ENCODE peak calls at places on chromosomes 2 and 18, in five cellular contexts. D is K562, A is HepG2, Y is GM12878, E is H1. P is an unnamed sample.

GRCh38 chr2:238818576-238818975 is 29.3 kb upstream of the TWIST2 start:
- DNase-seq in Y (no peak), A (no peak), E (no peak), D (no peak), P (no peak)

GRCh38 chr2:9847140-9847539 is 3.9 kb downstream of the TAF1B start:
- DNase-seq in A (no peak), D (no peak), E (no peak), Y (no peak), P (no peak)

GRCh38 chr2:28702415-28702859 is 49.2 kb upstream of the PPP1CB start:
- DNase-seq in E (no peak), D (no peak), A (peak), Y (no peak), P (no peak)

GRCh38 chr2:100062315-100062714 is 80.1 kb downstream of the AFF3 start:
- DNase-seq in D (no peak), E (no peak), A (no peak), Y (no peak), P (no peak)

GRCh38 chr2:17878222-17879136 is at the start of gene KCNS3:
- DNase-seq in A (no peak), Y (no peak), E (no peak), D (peak), P (peak)

GRCh38 chr2:216880509-216881184 is 20.8 kb upstream of the TNP1 start:
- DNase-seq in A (no peak), E (no peak), Y (no peak), D (peak), P (no peak)

GRCh38 chr2:7272180-7272579 is 355.0 kb downstream of the RNF144A start:
- DNase-seq in Y (no peak), E (no peak), D (no peak), A (no peak), P (no peak)

GRCh38 chr2:95032868-95033603 is 7.5 kb downstream of the MAL start:
- DNase-seq in A (no peak), Y (no peak), D (no peak), E (no peak), P (peak)

GRCh38 chr2:153072077-153072476 is 353.7 kb downstream of the ARL6IP6 start:
- DNase-seq in D (no peak), Y (no peak), E (no peak), A (no peak), P (peak)

GRCh38 chr2:54423213-54423612 is 32.9 kb upstream of the SPTBN1 start:
- DNase-seq in D (no peak), A (no peak), Y (no peak), E (no peak), P (no peak)
- TF ChIP-seq CREB1 in D (no peak), A (no peak), Y (no peak), E (no peak), P (no peak)

GRCh38 chr2:231190531-231191197 is 7.8 kb upstream of the ARMC9 start:
- DNase-seq in D (no peak), A (no peak), E (no peak), Y (no peak), P (peak)

GRCh38 chr2:231188506-231189170 is 9.8 kb upstream of the ARMC9 start:
- DNase-seq in A (no peak), E (no peak), Y (no peak), D (no peak), P (no peak)

GRCh38 chr2:231189171-231189530 is 9.3 kb upstream of the ARMC9 start:
- DNase-seq in D (no peak), A (no peak), E (no peak), Y (no peak), P (no peak)

GRCh38 chr2:231187736-231188505 is 10.5 kb upstream of the ARMC9 start:
- DNase-seq in Y (no peak), E (no peak), A (peak), D (no peak), P (no peak)

DNA sequence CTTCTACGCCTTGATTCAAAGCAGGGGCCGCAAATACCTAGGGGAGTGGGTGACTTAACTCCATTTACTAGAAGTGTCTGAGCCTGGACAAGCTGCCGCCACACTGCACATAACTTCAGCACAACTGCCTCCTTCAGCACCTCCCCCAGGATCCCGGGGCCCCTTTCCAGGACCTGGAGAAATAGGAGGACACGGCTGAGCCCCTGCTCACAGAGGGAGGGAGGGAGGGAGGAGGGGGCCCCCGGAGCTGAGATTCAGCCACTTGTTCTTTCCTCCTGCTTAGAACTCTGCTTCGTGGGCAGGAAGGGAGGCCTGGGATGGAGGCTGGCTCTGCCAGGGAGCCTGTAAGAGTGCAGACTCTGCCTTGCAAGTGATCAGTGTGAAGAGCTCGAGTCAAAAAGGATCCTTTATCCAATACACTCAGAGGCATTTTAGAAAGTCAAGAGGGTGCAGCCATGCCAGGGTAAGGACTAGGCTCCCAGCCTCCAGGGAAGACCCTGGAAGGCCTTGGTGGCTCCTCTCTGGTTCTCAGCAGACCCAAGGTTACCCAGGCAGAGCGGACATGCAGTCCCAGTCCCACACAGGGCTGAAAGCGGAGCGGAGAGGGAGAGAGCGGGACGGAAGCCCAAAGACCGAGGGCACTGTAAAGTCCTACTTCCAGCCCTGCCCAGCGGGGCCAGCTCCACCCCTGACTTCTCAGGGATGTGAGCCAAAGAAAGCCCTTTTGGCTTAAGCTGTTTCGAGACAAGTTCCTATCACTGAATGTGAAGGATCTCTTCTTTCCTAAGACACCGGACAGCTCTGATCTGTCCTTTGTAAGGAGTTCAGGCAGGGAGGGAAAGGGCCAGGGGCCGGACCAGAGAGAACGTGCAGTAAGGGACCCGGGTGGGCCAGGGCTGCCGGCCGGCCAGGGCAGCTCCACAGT is 8.6 kb upstream of the ARMC9 start:
- DNase-seq in Y (no peak), D (no peak), E (no peak), A (no peak), P (peak)
- H3K27ac ChIP-seq in Y (no peak), D (no peak), E (no peak), A (peak), P (peak)

GRCh38 chr18:63818212-63818611 is 43.0 kb downstream of the SERPINB7 start:
- DNase-seq in E (no peak), A (no peak), Y (no peak), D (no peak), P (no peak)

GRCh38 chr18:63819780-63820179 is 44.6 kb downstream of the SERPINB7 start:
- DNase-seq in A (no peak), D (no peak), Y (no peak), E (no peak), P (no peak)

GRCh38 chr18:63820694-63821093 is 45.5 kb downstream of the SERPINB7 start:
- DNase-seq in Y (no peak), D (no peak), E (no peak), A (no peak), P (peak)

GRCh38 chr18:63817441-63818051 is 42.3 kb downstream of the SERPINB7 start:
- DNase-seq in Y (no peak), E (no peak), D (no peak), A (no peak), P (no peak)
- TF ChIP-seq POLR2AphosphoS5 in Y (no peak), E (no peak), D (no peak), A (no peak), P (no peak)

DNA sequence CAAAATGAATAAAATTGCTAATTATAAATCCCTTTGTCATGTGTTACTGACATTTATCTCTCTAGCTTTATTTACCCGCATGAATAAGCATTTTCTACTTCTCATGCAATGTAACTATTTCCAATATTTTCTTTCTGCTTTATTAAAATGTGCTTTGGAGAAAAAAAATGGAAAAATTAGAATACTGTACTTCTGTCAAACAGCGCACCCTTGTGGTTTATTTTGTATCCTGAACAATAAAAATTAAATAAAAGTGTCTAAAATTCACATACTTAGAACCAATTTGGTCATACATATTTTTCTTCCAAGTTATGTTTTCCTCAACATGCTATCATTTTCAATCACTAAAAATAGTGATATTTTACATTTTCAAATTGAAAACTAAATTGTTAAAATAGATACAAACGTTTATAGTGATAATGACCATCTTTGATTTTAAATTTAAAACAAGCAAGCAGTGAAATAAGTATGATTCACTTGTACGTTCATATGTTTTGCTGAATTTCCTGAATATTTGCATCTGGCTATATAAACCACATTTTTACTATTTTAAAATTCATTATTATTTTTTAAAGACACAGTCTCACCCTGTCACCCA is 95.8 kb upstream of the GRB14 start:
- DNase-seq in Y (no peak), A (peak), E (no peak), D (peak), P (peak)
- TF ChIP-seq CREB1 in Y (no peak), A (no peak), E (no peak), D (no peak), P (no peak)

GRCh38 chr18:78638889-78639596 is 340.6 kb upstream of the SALL3 start:
- DNase-seq in Y (no peak), E (no peak), D (no peak), A (no peak), P (no peak)
- H3K27ac ChIP-seq in Y (no peak), E (no peak), D (no peak), A (no peak), P (no peak)

DNA sequence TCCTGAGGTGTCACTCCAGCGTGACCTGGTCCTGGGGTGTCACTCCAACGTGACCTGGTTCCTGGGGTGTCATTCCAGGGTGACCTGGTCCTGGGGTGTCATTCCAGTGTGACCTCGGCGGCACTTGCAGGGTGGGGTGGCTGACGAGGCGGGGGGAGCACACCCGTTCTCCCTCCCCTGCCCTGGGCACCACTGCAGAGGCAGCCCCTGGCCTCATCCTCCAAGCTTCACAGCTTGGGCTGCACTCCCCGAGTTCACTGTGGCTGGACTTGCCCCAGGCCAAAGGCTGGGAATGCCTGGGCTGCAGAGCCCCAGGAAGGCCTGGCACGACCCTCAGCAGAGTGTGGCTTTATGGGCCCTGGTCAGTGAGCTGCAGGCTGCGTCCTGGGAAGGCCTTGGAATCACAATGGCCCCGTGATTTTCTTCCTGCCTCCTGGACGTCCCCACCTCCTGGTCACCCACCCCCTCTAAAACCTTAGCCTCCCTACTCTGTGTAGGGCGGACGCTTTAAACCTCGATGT is 88.3 kb downstream of the NFATC1 start:
- DNase-seq in D (no peak), A (no peak), E (no peak), Y (no peak), P (no peak)
- TF ChIP-seq POLR2AphosphoS5 in D (no peak), A (no peak), E (no peak), Y (no peak), P (no peak)

DNA sequence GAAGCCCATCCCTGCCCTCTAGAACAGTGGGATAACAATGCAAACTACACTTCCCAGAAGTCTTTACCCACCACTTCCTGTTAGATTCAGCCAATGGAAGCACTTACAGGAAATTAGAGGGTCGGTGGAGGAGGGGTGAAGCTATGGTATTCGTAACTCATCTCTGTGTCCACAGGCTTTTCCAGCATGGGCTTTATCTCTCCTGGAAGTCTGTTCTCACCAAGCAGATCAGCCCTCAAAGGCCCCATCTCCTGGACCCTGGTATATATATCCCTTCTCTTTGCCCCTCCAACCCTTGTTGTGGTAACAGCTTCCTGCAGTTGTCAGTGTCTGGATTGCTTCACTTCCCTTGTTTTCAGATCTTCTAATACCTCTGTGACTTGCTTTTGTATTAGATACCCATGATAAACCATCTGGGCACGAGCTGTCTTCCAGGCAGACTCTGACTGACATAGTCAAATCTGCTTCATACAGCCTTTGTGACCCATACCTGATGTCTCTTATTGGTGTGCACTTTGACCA is 475.0 kb upstream of the POU3F3 start:
- DNase-seq in Y (no peak), D (peak), E (peak), A (peak), P (peak)
- TF ChIP-seq CREB1 in Y (no peak), D (no peak), E (no peak), A (no peak), P (no peak)

GRCh38 chr2:120251863-120252206 is 817 bp upstream of the RALB start:
- DNase-seq in Y (no peak), E (no peak), D (peak), A (no peak), P (no peak)

GRCh38 chr2:120251077-120251476 is 1.6 kb upstream of the RALB start:
- DNase-seq in E (no peak), A (no peak), Y (no peak), D (no peak), P (no peak)

GRCh38 chr2:120253021-120253882 is 600 bp downstream of the RALB start:
- DNase-seq in Y (no peak), E (no peak), A (peak), D (peak), P (peak)

GRCh38 chr2:120254178-120254577 is 1.5 kb downstream of the RALB start:
- DNase-seq in A (no peak), E (no peak), Y (no peak), D (no peak), P (no peak)

DNA sequence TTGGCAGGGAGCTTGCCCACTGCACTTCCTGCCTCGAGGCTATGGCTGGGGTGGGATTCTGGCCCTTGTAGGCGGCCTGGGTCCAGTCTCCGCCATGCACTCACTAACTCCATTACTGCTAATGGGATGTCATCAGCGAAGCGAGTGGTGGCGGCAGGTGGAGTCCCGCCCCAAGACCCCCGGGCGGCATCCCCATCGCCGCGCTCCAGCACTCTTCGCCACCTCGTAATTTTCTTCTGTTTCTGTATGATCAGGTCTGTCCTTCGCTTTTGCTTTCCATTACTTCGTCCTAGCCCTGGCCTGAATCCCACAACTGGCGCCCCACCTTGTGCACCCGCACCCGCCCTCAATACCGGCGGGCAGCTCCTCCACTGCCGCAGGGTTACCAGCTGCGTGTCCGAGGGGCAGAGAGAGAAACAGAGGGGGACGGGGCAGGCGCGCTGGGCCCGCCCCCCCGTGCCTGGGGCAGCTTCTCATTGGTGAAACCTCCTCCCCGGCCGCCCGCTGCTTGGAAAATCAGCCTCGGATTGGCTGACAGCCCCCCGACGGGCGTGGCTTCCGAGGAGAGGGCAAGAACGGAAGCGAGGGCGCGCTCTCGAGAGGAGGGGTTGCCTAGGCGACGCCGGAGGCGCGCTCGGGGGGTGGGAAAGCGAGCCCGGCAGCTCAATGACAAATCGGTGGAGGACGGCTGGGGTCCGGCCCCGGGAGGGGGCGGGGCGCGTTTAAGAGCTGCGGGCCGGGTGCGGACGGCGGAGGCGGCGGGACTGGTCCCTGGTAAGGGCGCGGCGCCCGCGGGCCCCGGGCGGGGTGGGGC is at the start of gene RALB:
- DNase-seq in A (peak), Y (peak), D (peak), E (peak), P (peak)
- H3K27ac ChIP-seq in A (peak), Y (peak), D (peak), E (no peak), P (no peak)

GRCh38 chr2:240112914-240113690 is 23.0 kb downstream of the COPS9 start:
- DNase-seq in Y (no peak), A (no peak), D (no peak), E (no peak), P (peak)

GRCh38 chr2:240106765-240107164 is 29.3 kb downstream of the COPS9 start:
- DNase-seq in Y (no peak), D (no peak), A (no peak), E (no peak), P (no peak)

GRCh38 chr2:240107386-240107785 is 28.7 kb downstream of the COPS9 start:
- DNase-seq in A (no peak), D (no peak), Y (no peak), E (no peak), P (no peak)

GRCh38 chr2:240109386-240109785 is 26.7 kb downstream of the COPS9 start:
- DNase-seq in D (no peak), Y (no peak), A (no peak), E (no peak), P (no peak)

GRCh38 chr2:240111253-240111652 is 24.9 kb downstream of the COPS9 start:
- DNase-seq in E (no peak), Y (no peak), D (no peak), A (no peak), P (no peak)
- TF ChIP-seq POLR2AphosphoS5 in E (no peak), Y (no peak), D (no peak), A (no peak), P (no peak)

GRCh38 chr2:180618570-180618969 is 361.8 kb upstream of the UBE2E3 start:
- DNase-seq in A (no peak), E (no peak), D (no peak), Y (no peak), P (no peak)

GRCh38 chr2:180621366-180621765 is 359.0 kb upstream of the UBE2E3 start:
- DNase-seq in D (no peak), A (no peak), Y (no peak), E (no peak), P (no peak)

GRCh38 chr2:180625006-180625844 is 355.2 kb upstream of the UBE2E3 start:
- DNase-seq in A (no peak), E (no peak), D (no peak), Y (no peak), P (no peak)

GRCh38 chr2:180622122-180622918 is 358.1 kb upstream of the UBE2E3 start:
- DNase-seq in A (no peak), Y (no peak), E (no peak), D (no peak), P (no peak)
- TF ChIP-seq CREB1 in A (no peak), Y (no peak), E (no peak), D (no peak), P (no peak)